ENCODE peak calls at places on chromosome 20, in four cellular contexts. R is ovary, H is dorsolateral prefrontal cortex, G is foreskin fibroblast. Y is an unnamed sample.

GRCh38 chr20:19396466-19397081 is 184.1 kb downstream of the SLC24A3 start:
- DNase-seq in H (no peak), G (peak; percentile 9), R (no peak), Y (no peak)

GRCh38 chr20:33859157-33859695 is 48.1 kb downstream of the CHMP4B start:
- DNase-seq in H (no peak), G (peak; percentile 55), R (no peak), Y (no peak)

GRCh38 chr20:25479638-25480037 is 72.2 kb downstream of the GINS1 start:
- DNase-seq in H (no peak), R (peak; percentile 17), G (no peak), Y (no peak)

GRCh38 chr20:31835554-31835953 is 9.8 kb downstream of the FOXS1 start:
- DNase-seq in R (no peak), H (peak; percentile 20), G (no peak), Y (no peak)

GRCh38 chr20:54172856-54173652 is 732 bp downstream of the CYP24A1 start:
- DNase-seq in H (no peak), G (peak; percentile 6), R (no peak), Y (no peak)

GRCh38 chr20:11261533-11262000 is 587.8 kb upstream of the JAG1 start:
- DNase-seq in H (no peak), G (peak; percentile 78), R (no peak), Y (peak; percentile 93)

GRCh38 chr20:50336631-50337030 is 146.0 kb downstream of the CEBPB start:
- DNase-seq in R (no peak), G (peak; percentile 74), H (no peak), Y (no peak)

GRCh38 chr20:5147193-5147592 is 20.4 kb downstream of the CDS2 start:
- DNase-seq in H (no peak), R (no peak), G (no peak), Y (no peak)

GRCh38 chr20:35312348-35312747 is 20.1 kb upstream of the FAM83C start:
- DNase-seq in G (peak; percentile 96), H (no peak), R (no peak), Y (peak; percentile 91)

GRCh38 chr20:33811763-33812672 is 870 bp downstream of the CHMP4B start:
- DNase-seq in H (no peak), R (peak; percentile 66), G (peak; percentile 93), Y (no peak)

GRCh38 chr20:50085481-50086365 is 27.2 kb downstream of the UBE2V1 start:
- DNase-seq in H (peak; percentile 52), G (peak; percentile 77), R (no peak), Y (peak; percentile 57)

GRCh38 chr20:50636601-50637539 is 54.5 kb downstream of the RIPOR3 start:
- DNase-seq in R (no peak), H (no peak), G (peak; percentile 26), Y (no peak)

GRCh38 chr20:59945731-59946130 is 5.5 kb downstream of the FAM217B start:
- DNase-seq in H (no peak), G (no peak), R (no peak), Y (no peak)

GRCh38 chr20:22333885-22334545 is 250.4 kb downstream of the FOXA2 start:
- DNase-seq in G (peak; percentile 49), H (peak; percentile 20), R (peak; percentile 27), Y (peak; percentile 38)

GRCh38 chr20:31710423-31711250 is 12.0 kb downstream of the BCL2L1 start:
- DNase-seq in H (peak; percentile 55), G (no peak), R (no peak), Y (no peak)

GRCh38 chr20:38139156-38139912 is 25.7 kb downstream of the TGM2 start:
- DNase-seq in H (no peak), G (no peak), R (no peak), Y (no peak)

GRCh38 chr20:63115651-63116411 is 100.1 kb downstream of the YTHDF1 start:
- DNase-seq in G (no peak), H (no peak), R (no peak), Y (no peak)

GRCh38 chr20:60046011-60046413 is 87.8 kb downstream of the CDH26 start:
- DNase-seq in R (no peak), H (no peak), G (peak; percentile 70), Y (peak; percentile 29)

GRCh38 chr20:35048739-35049138 is 43.9 kb downstream of the TRPC4AP start:
- DNase-seq in G (no peak), H (no peak), R (no peak), Y (no peak)

GRCh38 chr20:11585752-11586352 is 331.8 kb upstream of the BTBD3 start:
- DNase-seq in G (peak; percentile 24), R (no peak), H (peak; percentile 10), Y (peak; percentile 19)

GRCh38 chr20:33739493-33739892 is 7.7 kb downstream of the ZNF341 start:
- DNase-seq in R (no peak), G (no peak), H (no peak), Y (no peak)

GRCh38 chr20:61073376-61073775 is 178.7 kb upstream of the CDH4 start:
- DNase-seq in H (no peak), G (no peak), R (no peak), Y (no peak)

GRCh38 chr20:32893878-32894483 is 35.3 kb downstream of the EFCAB8 start:
- DNase-seq in H (no peak), R (no peak), G (peak; percentile 22), Y (no peak)

GRCh38 chr20:39909447-39909846 is 779.6 kb downstream of the MAFB start:
- DNase-seq in R (no peak), G (no peak), H (no peak), Y (no peak)

GRCh38 chr20:59075934-59076508 is 33.4 kb upstream of the PRELID3B start:
- DNase-seq in H (no peak), R (no peak), G (no peak), Y (no peak)

GRCh38 chr20:36481380-36482043 is 59.8 kb upstream of the MYL9 start:
- DNase-seq in G (no peak), R (no peak), H (no peak), Y (no peak)

GRCh38 chr20:36482044-36482473 is 59.3 kb upstream of the MYL9 start:
- DNase-seq in R (no peak), H (peak; percentile 89), G (no peak), Y (no peak)

GRCh38 chr20:36480456-36481048 is 60.8 kb upstream of the MYL9 start:
- DNase-seq in R (no peak), H (no peak), G (no peak), Y (no peak)

GRCh38 chr20:36478137-36478905 is 63.0 kb upstream of the MYL9 start:
- DNase-seq in H (no peak), R (no peak), G (no peak), Y (no peak)

GRCh38 chr20:36479938-36480337 is 61.4 kb upstream of the MYL9 start:
- DNase-seq in R (no peak), G (no peak), H (no peak), Y (no peak)
- TF ChIP-seq CTCF in R (no peak), G (no peak), H (no peak), Y (no peak)

GRCh38 chr20:52269926-52270325 is 78.3 kb upstream of the ZFP64 start:
- DNase-seq in H (no peak), G (no peak), R (no peak), Y (no peak)

GRCh38 chr20:52261792-52262191 is 70.2 kb upstream of the ZFP64 start:
- DNase-seq in H (no peak), G (no peak), R (no peak), Y (no peak)

GRCh38 chr20:52268184-52268583 is 76.6 kb upstream of the ZFP64 start:
- DNase-seq in G (peak; percentile 1), R (no peak), H (no peak), Y (no peak)

GRCh38 chr20:52269327-52269726 is 77.7 kb upstream of the ZFP64 start:
- DNase-seq in R (no peak), G (peak; percentile 5), H (no peak), Y (no peak)

GRCh38 chr20:52267418-52267817 is 75.8 kb upstream of the ZFP64 start:
- DNase-seq in G (no peak), R (no peak), H (no peak), Y (no peak)
- H3K4me3 ChIP-seq in G (no peak overlapping the region), R (no peak overlapping the region), H (no peak overlapping the region), Y (no peak overlapping the region)

DNA sequence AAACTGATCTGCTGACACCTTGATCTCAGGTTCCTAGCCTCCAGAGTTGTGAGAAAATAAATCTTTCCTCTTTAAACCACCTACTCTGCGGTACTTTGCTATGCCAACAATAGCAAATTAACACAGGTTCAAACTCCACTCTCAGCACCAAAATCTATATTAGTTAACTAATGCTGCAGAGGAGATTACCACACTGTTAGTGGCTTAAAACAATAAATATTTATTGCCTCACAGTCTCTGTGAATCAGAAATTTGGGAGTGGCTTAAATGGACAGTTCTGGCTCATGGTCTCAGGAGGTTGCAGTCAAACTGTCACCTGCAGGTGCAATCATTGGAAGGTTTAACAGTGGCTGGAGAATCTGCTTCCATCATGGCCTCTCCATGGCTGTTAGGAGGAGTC is 178.9 kb downstream of the OTOR start:
- DNase-seq in R (no peak), H (no peak), G (peak; percentile 39), Y (no peak)
- TF ChIP-seq CTCF in R (no peak), H (no peak), G (no peak), Y (no peak)

GRCh38 chr20:45290677-45291355 is 15.8 kb upstream of the RBPJL start:
- DNase-seq in H (peak; percentile 40), R (peak; percentile 54), G (peak; percentile 88), Y (peak; percentile 31)
- H3K4me3 ChIP-seq in H (no peak overlapping the region), R (no peak overlapping the region), G (no peak overlapping the region), Y (no peak overlapping the region)

Y was measured in astrocyte of the cerebellum.